ENCODE peak calls at places on chromosomes 3 and 15, in eight cellular contexts. One of them, this sample, is unnamed.

GRCh38 chr15:70189826-70190225 is 92.1 kb upstream of the TLE3 start:
- DNase-seq in HCT116: no peak
- DNase-seq in GM12878: no peak
- DNase-seq in GM23338: no peak
- DNase-seq in K562: no peak
- DNase-seq in HepG2: no peak
- DNase-seq in endothelial cell of umbilical vein: no peak
- DNase-seq in H1: no peak
- DNase-seq in this sample: no peak

GRCh38 chr3:173732237-173732636 is 334.7 kb downstream of the NLGN1 start:
- DNase-seq in HCT116: no peak
- DNase-seq in GM12878: no peak
- DNase-seq in GM23338: peak
- DNase-seq in K562: no peak
- DNase-seq in HepG2: no peak
- DNase-seq in endothelial cell of umbilical vein: peak
- DNase-seq in H1: no peak
- DNase-seq in this sample: no peak

GRCh38 chr15:22845289-22845900 is 6.9 kb downstream of the NIPA2 start:
- DNase-seq in HCT116: no peak
- DNase-seq in GM12878: no peak
- DNase-seq in GM23338: peak
- DNase-seq in K562: no peak
- DNase-seq in HepG2: peak
- DNase-seq in endothelial cell of umbilical vein: no peak
- DNase-seq in H1: no peak
- DNase-seq in this sample: no peak

GRCh38 chr3:102577390-102577789 is 142.6 kb downstream of the ZPLD1 start:
- DNase-seq in HCT116: no peak
- DNase-seq in GM12878: no peak
- DNase-seq in GM23338: no peak
- DNase-seq in K562: no peak
- DNase-seq in HepG2: no peak
- DNase-seq in endothelial cell of umbilical vein: no peak
- DNase-seq in H1: no peak
- DNase-seq in this sample: no peak

GRCh38 chr15:45618813-45619212 is 16.0 kb upstream of the SQOR start:
- DNase-seq in HCT116: no peak
- DNase-seq in GM12878: no peak
- DNase-seq in GM23338: no peak
- DNase-seq in K562: no peak
- DNase-seq in HepG2: no peak
- DNase-seq in endothelial cell of umbilical vein: no peak
- DNase-seq in H1: no peak
- DNase-seq in this sample: no peak

GRCh38 chr3:146313411-146314111 is 62.7 kb upstream of the PLSCR4 start:
- DNase-seq in HCT116: peak
- DNase-seq in GM12878: no peak
- DNase-seq in GM23338: no peak
- DNase-seq in K562: no peak
- DNase-seq in HepG2: no peak
- DNase-seq in endothelial cell of umbilical vein: peak
- DNase-seq in H1: no peak
- DNase-seq in this sample: no peak

GRCh38 chr15:70833897-70834765 is 19.8 kb downstream of the LARP6 start:
- DNase-seq in HCT116: peak
- DNase-seq in GM12878: no peak
- DNase-seq in GM23338: peak
- DNase-seq in K562: no peak
- DNase-seq in HepG2: peak
- DNase-seq in endothelial cell of umbilical vein: peak
- DNase-seq in H1: no peak
- DNase-seq in this sample: peak

GRCh38 chr3:167653750-167654149 is at the start of gene WDR49:
- DNase-seq in HCT116: no peak
- DNase-seq in GM12878: no peak
- DNase-seq in GM23338: peak
- DNase-seq in K562: no peak
- DNase-seq in HepG2: no peak
- DNase-seq in endothelial cell of umbilical vein: peak
- DNase-seq in H1: no peak
- DNase-seq in this sample: no peak

GRCh38 chr3:119559441-119559963 is at the start of gene CD80:
- DNase-seq in HCT116: peak
- DNase-seq in GM12878: peak
- DNase-seq in GM23338: peak
- DNase-seq in K562: peak
- DNase-seq in HepG2: peak
- DNase-seq in endothelial cell of umbilical vein: peak
- DNase-seq in H1: peak
- DNase-seq in this sample: peak

GRCh38 chr3:119560160-119560559 is 746 bp upstream of the CD80 start:
- DNase-seq in HCT116: no peak
- DNase-seq in GM12878: no peak
- DNase-seq in GM23338: no peak
- DNase-seq in K562: no peak
- DNase-seq in HepG2: no peak
- DNase-seq in endothelial cell of umbilical vein: no peak
- DNase-seq in H1: no peak
- DNase-seq in this sample: no peak

GRCh38 chr3:119558528-119559339 is 680 bp downstream of the CD80 start:
- DNase-seq in HCT116: no peak
- DNase-seq in GM12878: no peak
- DNase-seq in GM23338: no peak
- DNase-seq in K562: peak
- DNase-seq in HepG2: no peak
- DNase-seq in endothelial cell of umbilical vein: no peak
- DNase-seq in H1: no peak
- DNase-seq in this sample: no peak

GRCh38 chr3:119557874-119558264 is 1.5 kb downstream of the CD80 start:
- DNase-seq in HCT116: no peak
- DNase-seq in GM12878: no peak
- DNase-seq in GM23338: no peak
- DNase-seq in K562: peak
- DNase-seq in HepG2: no peak
- DNase-seq in endothelial cell of umbilical vein: no peak
- DNase-seq in H1: no peak
- DNase-seq in this sample: no peak

GRCh38 chr3:119562307-119562961 is 3.0 kb upstream of the CD80 start:
- DNase-seq in HCT116: no peak
- DNase-seq in GM12878: peak
- DNase-seq in GM23338: no peak
- DNase-seq in K562: no peak
- DNase-seq in HepG2: no peak
- DNase-seq in endothelial cell of umbilical vein: no peak
- DNase-seq in H1: no peak
- DNase-seq in this sample: no peak
- TF ChIP-seq POLR2AphosphoS5 in HCT116: no peak
- TF ChIP-seq POLR2AphosphoS5 in GM12878: peak
- TF ChIP-seq POLR2AphosphoS5 in GM23338: no peak
- TF ChIP-seq POLR2AphosphoS5 in K562: no peak
- TF ChIP-seq POLR2AphosphoS5 in HepG2: no peak
- TF ChIP-seq POLR2AphosphoS5 in endothelial cell of umbilical vein: no peak
- TF ChIP-seq POLR2AphosphoS5 in H1: no peak
- TF ChIP-seq POLR2AphosphoS5 in this sample: no peak

GRCh38 chr3:46409735-46410489 is 2.9 kb downstream of the CCRL2 start:
- DNase-seq in HCT116: no peak
- DNase-seq in GM12878: no peak
- DNase-seq in GM23338: no peak
- DNase-seq in K562: no peak
- DNase-seq in HepG2: no peak
- DNase-seq in endothelial cell of umbilical vein: no peak
- DNase-seq in H1: no peak
- DNase-seq in this sample: no peak

GRCh38 chr3:46406786-46407611 is at the start of the genes CCR5AS and CCRL2:
- DNase-seq in HCT116: no peak
- DNase-seq in GM12878: no peak
- DNase-seq in GM23338: no peak
- DNase-seq in K562: peak
- DNase-seq in HepG2: no peak
- DNase-seq in endothelial cell of umbilical vein: peak
- DNase-seq in H1: no peak
- DNase-seq in this sample: no peak

GRCh38 chr3:46406440-46406785 is 453 bp downstream of the CCR5AS start:
- DNase-seq in HCT116: no peak
- DNase-seq in GM12878: no peak
- DNase-seq in GM23338: no peak
- DNase-seq in K562: peak
- DNase-seq in HepG2: no peak
- DNase-seq in endothelial cell of umbilical vein: peak
- DNase-seq in H1: no peak
- DNase-seq in this sample: no peak

GRCh38 chr3:46408853-46409252 is 1.8 kb downstream of the CCRL2 start:
- DNase-seq in HCT116: no peak
- DNase-seq in GM12878: no peak
- DNase-seq in GM23338: peak
- DNase-seq in K562: peak
- DNase-seq in HepG2: no peak
- DNase-seq in endothelial cell of umbilical vein: no peak
- DNase-seq in H1: no peak
- DNase-seq in this sample: no peak

GRCh38 chr3:46407976-46408375 is 917 bp downstream of the CCRL2 start:
- DNase-seq in HCT116: no peak
- DNase-seq in GM12878: no peak
- DNase-seq in GM23338: no peak
- DNase-seq in K562: no peak
- DNase-seq in HepG2: no peak
- DNase-seq in endothelial cell of umbilical vein: peak
- DNase-seq in H1: no peak
- DNase-seq in this sample: no peak
- H3K4me3 ChIP-seq in HCT116: no peak
- H3K4me3 ChIP-seq in GM12878: no peak
- H3K4me3 ChIP-seq in GM23338: no peak
- H3K4me3 ChIP-seq in K562: peak
- H3K4me3 ChIP-seq in HepG2: no peak
- H3K4me3 ChIP-seq in endothelial cell of umbilical vein: no peak
- H3K4me3 ChIP-seq in H1: no peak
- H3K4me3 ChIP-seq in this sample: no peak

GRCh38 chr15:42131826-42132806 is 24.3 kb downstream of the PLA2G4F start:
- DNase-seq in HCT116: no peak
- DNase-seq in GM12878: no peak
- DNase-seq in GM23338: no peak
- DNase-seq in K562: no peak
- DNase-seq in HepG2: no peak
- DNase-seq in endothelial cell of umbilical vein: no peak
- DNase-seq in H1: no peak
- DNase-seq in this sample: no peak

GRCh38 chr15:42128476-42128875 is 28.0 kb downstream of the PLA2G4F start:
- DNase-seq in HCT116: no peak
- DNase-seq in GM12878: no peak
- DNase-seq in GM23338: no peak
- DNase-seq in K562: no peak
- DNase-seq in HepG2: no peak
- DNase-seq in endothelial cell of umbilical vein: no peak
- DNase-seq in H1: no peak
- DNase-seq in this sample: no peak

GRCh38 chr15:42129364-42129763 is 27.1 kb downstream of the PLA2G4F start:
- DNase-seq in HCT116: no peak
- DNase-seq in GM12878: no peak
- DNase-seq in GM23338: no peak
- DNase-seq in K562: no peak
- DNase-seq in HepG2: no peak
- DNase-seq in endothelial cell of umbilical vein: no peak
- DNase-seq in H1: no peak
- DNase-seq in this sample: no peak

GRCh38 chr15:42131006-42131405 is 25.4 kb downstream of the PLA2G4F start:
- DNase-seq in HCT116: no peak
- DNase-seq in GM12878: no peak
- DNase-seq in GM23338: no peak
- DNase-seq in K562: no peak
- DNase-seq in HepG2: no peak
- DNase-seq in endothelial cell of umbilical vein: no peak
- DNase-seq in H1: no peak
- DNase-seq in this sample: no peak

DNA sequence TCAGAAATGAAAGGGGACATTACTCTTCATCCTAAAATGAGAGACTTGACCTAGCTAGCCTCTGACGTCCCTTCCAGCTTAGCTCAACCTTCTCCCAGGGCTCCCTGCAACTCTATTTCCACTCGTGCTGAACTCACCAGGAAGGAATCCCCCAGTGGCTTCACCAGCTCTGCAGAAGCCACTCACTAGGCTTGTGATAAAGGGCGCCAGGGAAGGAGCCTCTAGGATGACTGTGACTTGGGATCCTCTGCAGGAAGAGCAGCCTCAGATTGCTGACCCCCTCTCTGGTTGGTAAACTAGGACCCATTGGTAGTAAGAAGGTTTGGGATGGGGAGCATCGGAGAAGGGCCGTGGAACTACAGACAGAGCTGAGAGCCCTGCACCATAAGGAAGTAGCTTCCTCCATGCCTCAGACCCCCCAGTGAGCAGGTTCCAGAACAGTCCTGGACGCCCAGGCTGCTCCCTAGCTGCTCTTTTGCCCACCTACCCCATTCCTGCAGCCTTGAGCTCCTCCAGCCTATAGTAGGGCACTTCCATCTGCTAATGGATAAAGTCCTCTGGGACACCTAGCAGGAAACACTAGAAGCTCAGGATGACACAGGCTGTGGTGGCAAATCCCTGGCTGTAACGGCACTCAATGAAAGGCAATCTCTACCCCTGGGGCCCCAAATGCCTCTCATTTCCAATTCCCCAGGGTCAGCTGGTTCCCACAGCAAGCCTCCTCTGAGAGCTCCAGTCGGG is 26.0 kb downstream of the PLA2G4F start:
- DNase-seq in HCT116: no peak
- DNase-seq in GM12878: no peak
- DNase-seq in GM23338: no peak
- DNase-seq in K562: no peak
- DNase-seq in HepG2: no peak
- DNase-seq in endothelial cell of umbilical vein: no peak
- DNase-seq in H1: no peak
- DNase-seq in this sample: no peak
- TF ChIP-seq EZH2 in HCT116: no peak
- TF ChIP-seq EZH2 in GM12878: no peak
- TF ChIP-seq EZH2 in GM23338: no peak
- TF ChIP-seq EZH2 in K562: no peak
- TF ChIP-seq EZH2 in HepG2: no peak
- TF ChIP-seq EZH2 in endothelial cell of umbilical vein: no peak
- TF ChIP-seq EZH2 in H1: no peak
- TF ChIP-seq EZH2 in this sample: no peak

GRCh38 chr15:96180062-96180745 is 150.3 kb upstream of the NR2F2 start:
- DNase-seq in HCT116: no peak
- DNase-seq in GM12878: no peak
- DNase-seq in GM23338: no peak
- DNase-seq in K562: peak
- DNase-seq in HepG2: no peak
- DNase-seq in endothelial cell of umbilical vein: no peak
- DNase-seq in H1: no peak
- DNase-seq in this sample: no peak

GRCh38 chr15:96183927-96184266 is 146.6 kb upstream of the NR2F2 start:
- DNase-seq in HCT116: no peak
- DNase-seq in GM12878: no peak
- DNase-seq in GM23338: no peak
- DNase-seq in K562: no peak
- DNase-seq in HepG2: peak
- DNase-seq in endothelial cell of umbilical vein: no peak
- DNase-seq in H1: no peak
- DNase-seq in this sample: no peak

GRCh38 chr15:96183020-96183926 is 147.2 kb upstream of the NR2F2 start:
- DNase-seq in HCT116: no peak
- DNase-seq in GM12878: no peak
- DNase-seq in GM23338: no peak
- DNase-seq in K562: no peak
- DNase-seq in HepG2: peak
- DNase-seq in endothelial cell of umbilical vein: no peak
- DNase-seq in H1: no peak
- DNase-seq in this sample: no peak

GRCh38 chr15:96181217-96181616 is 149.3 kb upstream of the NR2F2 start:
- DNase-seq in HCT116: no peak
- DNase-seq in GM12878: no peak
- DNase-seq in GM23338: no peak
- DNase-seq in K562: no peak
- DNase-seq in HepG2: no peak
- DNase-seq in endothelial cell of umbilical vein: no peak
- DNase-seq in H1: no peak
- DNase-seq in this sample: no peak

DNA sequence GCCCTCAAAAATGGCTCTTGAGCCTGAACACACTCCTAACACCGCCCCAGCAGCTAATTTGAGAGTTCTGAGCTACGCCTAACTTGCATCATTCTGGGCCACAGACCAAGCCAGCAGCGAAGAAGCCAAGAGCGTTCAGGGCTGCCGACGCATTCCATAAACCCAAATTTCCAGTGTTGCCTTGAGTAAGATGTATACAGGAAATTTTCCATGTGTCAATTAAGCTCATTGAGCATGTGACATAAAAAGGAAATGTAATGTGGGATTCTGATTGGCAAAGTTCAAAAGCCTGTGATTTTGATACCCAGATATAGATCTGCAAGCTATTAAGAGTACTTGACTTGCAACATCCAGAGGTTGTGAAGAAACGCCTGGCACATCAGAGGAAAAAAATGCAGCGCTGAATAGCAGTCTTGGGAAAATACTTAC is 148.6 kb upstream of the NR2F2 start:
- DNase-seq in HCT116: no peak
- DNase-seq in GM12878: no peak
- DNase-seq in GM23338: no peak
- DNase-seq in K562: no peak
- DNase-seq in HepG2: no peak
- DNase-seq in endothelial cell of umbilical vein: no peak
- DNase-seq in H1: no peak
- DNase-seq in this sample: no peak
- TF ChIP-seq POLR2AphosphoS5 in HCT116: no peak
- TF ChIP-seq POLR2AphosphoS5 in GM12878: no peak
- TF ChIP-seq POLR2AphosphoS5 in GM23338: no peak
- TF ChIP-seq POLR2AphosphoS5 in K562: no peak
- TF ChIP-seq POLR2AphosphoS5 in HepG2: no peak
- TF ChIP-seq POLR2AphosphoS5 in endothelial cell of umbilical vein: no peak
- TF ChIP-seq POLR2AphosphoS5 in H1: no peak
- TF ChIP-seq POLR2AphosphoS5 in this sample: no peak